ENCODE peak calls at places on chromosome 7, in six cellular contexts. U is breast epithelium, G is HCT116, E is A673, W is gastrocnemius medialis, D is heart right ventricle. I is an unnamed sample. For H3K27me3, the result is how much of the 10 kb centered on the place peaks cover.

GRCh38 chr7:21251166-21251806 is 176.6 kb upstream of the SP4 start:
- DNase-seq in D (no peak), U (no peak), W (no peak), G (no peak), E (no peak), I (no peak)

GRCh38 chr7:79741684-79742083 is 288.2 kb upstream of the MAGI2 start:
- DNase-seq in U (no peak), W (no peak), E (no peak), G (no peak), D (no peak), I (no peak)

GRCh38 chr7:128135275-128136214 is 104.3 kb upstream of the LRRC4 start:
- DNase-seq in W (no peak), E (peak), G (peak), U (no peak), D (peak), I (peak)

GRCh38 chr7:111083423-111083822 is 7.5 kb upstream of the LRRN3 start:
- DNase-seq in W (no peak), U (no peak), G (no peak), E (no peak), D (no peak), I (no peak)

GRCh38 chr7:104123786-104124185 is 84.0 kb downstream of the ORC5 start:
- DNase-seq in G (no peak), E (no peak), D (no peak), W (no peak), U (no peak), I (no peak)

GRCh38 chr7:3688842-3689241 is 387.8 kb downstream of the SDK1 start:
- DNase-seq in G (no peak), D (no peak), W (no peak), E (no peak), U (no peak), I (no peak)

GRCh38 chr7:132577206-132578049 is 1.2 kb upstream of the PLXNA4 start:
- DNase-seq in W (peak), D (peak), G (no peak), E (peak), U (no peak), I (peak)

GRCh38 chr7:157372300-157373232 is 35.8 kb downstream of the DNAJB6 start:
- DNase-seq in U (no peak), G (no peak), W (no peak), D (no peak), E (no peak), I (no peak)

GRCh38 chr7:116443101-116443523 is 56.4 kb upstream of the CAV2 start:
- DNase-seq in W (no peak), E (peak), U (no peak), D (no peak), G (peak), I (no peak)

GRCh38 chr7:73304071-73304470 is 4.6 kb downstream of the NSUN5 start:
- DNase-seq in G (no peak), W (no peak), E (no peak), U (no peak), D (no peak), I (no peak)

GRCh38 chr7:73308665-73309214 is at the start of gene NSUN5:
- DNase-seq in G (peak), W (peak), E (peak), D (peak), U (peak), I (peak)

GRCh38 chr7:73307436-73307835 is 1.2 kb downstream of the NSUN5 start:
- DNase-seq in E (no peak), D (no peak), G (no peak), U (no peak), W (no peak), I (no peak)

GRCh38 chr7:73303546-73303945 is 5.1 kb downstream of the NSUN5 start:
- DNase-seq in G (no peak), E (no peak), U (no peak), D (no peak), W (no peak), I (no peak)

DNA sequence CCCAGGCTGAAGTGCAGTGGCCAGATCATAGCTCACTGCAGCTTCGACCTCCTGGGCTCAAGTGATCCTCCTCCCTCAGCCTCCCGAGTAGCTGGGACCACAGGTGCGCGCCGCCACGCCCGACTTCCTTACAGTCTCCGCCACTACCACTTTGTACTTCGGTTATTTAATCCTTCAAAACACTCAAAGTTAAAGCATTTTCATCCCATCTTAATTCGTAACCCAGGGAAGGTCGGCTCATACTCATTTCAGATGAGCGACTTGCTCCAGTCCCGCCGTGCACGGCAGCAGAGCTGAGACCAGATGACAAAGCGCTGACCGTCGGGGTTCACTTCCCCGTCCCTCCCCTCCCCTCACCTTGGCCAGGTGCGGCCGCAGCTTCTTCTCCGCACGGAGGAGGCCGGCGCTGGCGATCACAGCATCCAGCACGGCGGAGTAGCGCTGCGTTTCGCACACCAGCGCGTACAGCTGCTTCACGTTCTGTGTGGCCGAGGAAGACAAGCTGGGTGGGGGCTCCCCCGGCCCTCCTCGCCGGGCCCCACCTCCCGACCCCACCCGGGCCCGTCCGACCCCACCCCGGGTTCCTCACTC is 457 bp downstream of the NSUN5 start:
- DNase-seq in E (no peak), W (no peak), G (no peak), D (no peak), U (no peak), I (no peak)
- H3K4me3 ChIP-seq in E (peak), W (peak), G (peak), D (peak), U (peak), I (peak)

DNA sequence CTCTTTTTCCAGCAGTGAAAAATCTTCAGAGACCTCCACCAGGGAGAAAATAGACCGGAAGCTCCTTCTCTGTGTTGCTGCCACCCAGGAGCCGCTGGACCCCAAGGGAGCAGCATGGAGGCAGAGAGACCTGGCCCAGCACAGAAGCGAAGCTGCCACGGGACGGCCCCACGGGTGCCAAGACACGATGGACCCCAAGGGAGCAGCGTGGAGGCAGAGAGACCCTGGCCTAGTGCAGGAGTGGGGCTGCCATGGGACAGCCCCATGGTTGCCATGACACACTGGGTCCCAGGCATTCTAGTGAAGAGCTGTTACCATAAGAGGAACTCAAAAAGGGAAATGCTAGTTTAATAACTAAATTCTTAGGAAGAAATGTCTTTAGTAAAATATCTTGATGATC is 186.3 kb downstream of the PTPRN2 start:
- DNase-seq in U (no peak), D (no peak), W (no peak), E (no peak), G (no peak), I (no peak)
- H3K27me3 ChIP-seq in U (under half), D (under half), W (under half), E (under half), G (under half), I (under half)

GRCh38 chr7:96998333-96998732 is 7.0 kb upstream of the DLX6 start:
- DNase-seq in U (no peak), D (no peak), E (no peak), G (no peak), W (no peak), I (no peak)

GRCh38 chr7:96995406-96996110 is 9.8 kb upstream of the DLX6 start:
- DNase-seq in U (no peak), E (no peak), G (no peak), W (no peak), D (no peak), I (no peak)

GRCh38 chr7:96997512-96998032 is 7.8 kb upstream of the DLX6 start:
- DNase-seq in U (no peak), G (no peak), E (no peak), D (no peak), W (no peak), I (no peak)

GRCh38 chr7:96996937-96997511 is 8.3 kb upstream of the DLX6 start:
- DNase-seq in E (no peak), W (no peak), G (no peak), U (no peak), D (no peak), I (no peak)

DNA sequence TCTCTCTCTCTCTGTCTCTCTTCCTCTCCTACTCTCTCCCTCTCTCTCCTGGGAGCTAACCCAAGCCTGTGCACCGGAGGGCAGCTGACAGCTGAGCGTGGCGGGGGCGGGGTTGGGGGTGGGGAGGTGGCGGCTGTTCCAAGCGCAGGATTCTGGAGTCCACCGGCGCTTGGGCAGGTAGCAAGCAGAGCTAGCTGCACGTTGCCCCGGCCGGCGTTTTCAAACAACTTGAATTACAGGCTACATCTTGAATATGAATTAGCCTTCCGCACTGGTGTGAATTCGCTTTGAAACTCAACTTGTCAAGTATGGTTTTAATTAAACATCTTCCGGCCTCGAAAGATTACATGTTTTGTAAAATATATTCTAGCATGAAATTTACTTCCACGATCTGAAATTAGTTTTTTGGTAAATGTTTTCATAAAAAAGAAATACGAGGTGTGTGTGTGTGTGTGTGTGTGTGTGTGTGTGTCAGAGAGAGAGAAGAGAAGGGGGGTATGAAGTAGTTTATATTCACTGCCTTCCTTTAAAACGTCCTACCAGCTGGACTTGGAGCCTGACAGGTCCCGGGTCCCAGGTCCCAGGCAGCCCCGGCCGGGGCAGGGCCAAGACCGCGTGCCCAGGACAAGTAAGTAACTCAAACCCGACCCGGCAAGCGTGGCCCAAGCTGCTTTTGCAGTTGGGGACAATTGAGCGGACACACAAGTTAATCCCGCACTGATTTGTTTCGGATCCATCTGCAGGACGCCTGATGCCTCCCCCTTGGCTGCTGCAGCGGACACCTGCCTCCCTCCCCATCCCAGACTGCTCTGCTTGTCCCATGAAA is 9.0 kb upstream of the DLX6 start:
- DNase-seq in W (no peak), G (no peak), E (peak), U (no peak), D (no peak), I (no peak)
- H3K4me3 ChIP-seq in W (peak), G (no peak), E (peak), U (no peak), D (no peak), I (no peak)

DNA sequence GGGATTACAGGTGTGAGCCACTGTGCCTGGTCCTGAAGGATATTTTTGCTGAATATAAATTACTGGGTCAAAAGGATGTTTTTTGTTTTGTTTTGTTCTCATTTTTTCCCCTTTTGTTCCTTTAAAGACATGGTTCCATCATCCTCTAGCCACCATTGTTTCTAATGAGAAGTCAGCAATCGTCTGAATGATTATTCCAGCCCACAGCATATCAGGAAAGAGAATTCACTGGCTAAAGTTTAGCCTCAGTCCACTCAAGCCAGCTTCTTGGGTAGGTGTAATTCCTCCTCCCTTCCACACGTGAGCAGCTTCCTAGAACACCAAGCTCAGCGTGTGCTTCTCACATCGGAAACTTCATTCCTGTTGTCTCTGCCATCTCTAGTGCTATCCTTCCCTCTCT is 112.8 kb upstream of the INSIG1 start:
- DNase-seq in W (no peak), G (no peak), E (no peak), D (no peak), U (no peak), I (no peak)
- H3K27me3 ChIP-seq in W (under half), G (under half), E (under half), D (under half), U (under half), I (under half)

GRCh38 chr7:73966941-73967831 is 60.8 kb upstream of the ELN start:
- DNase-seq in W (no peak), U (peak), E (no peak), D (no peak), G (no peak), I (no peak)
- H3K4me3 ChIP-seq in W (no peak), U (no peak), E (no peak), D (no peak), G (no peak), I (no peak)

DNA sequence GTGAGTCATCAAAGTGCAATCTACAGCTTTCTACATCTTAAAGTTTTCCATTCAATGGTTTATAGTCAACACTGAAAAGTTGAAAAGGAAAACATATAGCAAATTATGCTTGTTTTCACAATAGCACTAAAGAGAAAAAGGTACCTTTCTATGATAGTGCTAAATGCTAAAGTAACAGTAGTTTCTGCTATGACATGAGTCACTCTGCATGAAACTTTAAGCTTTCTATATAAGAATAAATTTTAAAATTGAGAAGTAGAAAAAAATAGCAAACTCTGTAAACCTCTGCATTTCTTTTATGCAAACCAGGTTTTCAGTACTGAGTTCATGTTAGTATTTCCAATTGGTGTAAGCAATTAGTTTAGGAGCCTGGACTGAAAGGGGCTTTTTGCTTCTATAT is 31.2 kb upstream of the TMEM168 start:
- DNase-seq in G (no peak), E (no peak), W (no peak), U (no peak), D (no peak), I (no peak)
- H3K27me3 ChIP-seq in G (under half), E (under half), W (under half), U (under half), D (under half), I (under half)

DNA sequence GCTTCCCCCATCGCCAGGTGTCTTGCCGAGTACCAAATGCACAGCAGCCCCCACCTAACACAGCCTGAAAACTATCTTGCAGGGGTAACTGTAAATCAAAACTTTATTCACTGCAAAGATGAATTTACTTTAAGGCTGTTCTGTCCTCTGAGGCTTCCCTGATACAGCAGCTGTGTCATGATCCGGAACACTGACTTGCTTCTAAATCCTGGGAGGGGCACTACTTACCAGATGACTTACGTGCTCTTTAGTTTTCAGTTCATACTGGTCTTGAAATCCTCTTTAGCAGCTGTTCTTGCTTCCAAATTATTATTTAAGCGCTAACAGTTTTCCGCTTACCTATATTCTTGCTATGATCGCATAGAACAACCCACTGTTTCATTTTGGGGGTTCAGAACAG is 4.9 kb downstream of the DYNC1I1 start:
- DNase-seq in W (no peak), E (no peak), D (no peak), U (no peak), G (no peak), I (no peak)
- H3K4me3 ChIP-seq in W (no peak), E (no peak), D (no peak), U (no peak), G (no peak), I (no peak)

DNA sequence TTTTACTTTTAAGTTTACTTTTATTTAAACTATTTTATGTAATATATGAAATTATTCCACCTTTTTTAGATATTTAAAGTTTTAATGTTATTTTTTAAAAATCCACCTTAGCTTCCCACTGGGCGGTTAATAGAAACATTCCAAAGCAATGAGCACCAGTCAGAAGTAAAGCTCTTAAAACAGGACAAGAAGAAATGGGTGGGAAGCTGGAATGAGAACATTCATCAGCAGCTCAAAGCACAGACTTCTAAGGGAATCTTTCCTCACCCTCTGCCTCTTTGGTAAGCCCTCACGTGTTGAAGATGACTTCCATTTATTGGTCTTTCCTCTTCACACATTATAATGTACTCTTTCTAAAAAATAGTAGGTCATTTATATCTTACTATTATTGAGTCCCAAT is 3.1 kb downstream of the AGMO start:
- DNase-seq in U (no peak), E (no peak), W (no peak), D (no peak), G (no peak), I (no peak)
- H3K27me3 ChIP-seq in U (under half), E (under half), W (under half), D (under half), G (under half), I (under half)

I was measured in aorta.